ENCODE peak calls at places on chromosomes 4 and X, in eight cellular contexts. V, I, E, B, R, N, W and C are unnamed samples.
A peak's percentile ranks its signal among the peaks of the same experiment; 100 is the strongest.

GRCh38 chr4:106583108-106583507 is 214.5 kb upstream of the GIMD1 start:
- DNase-seq in V (no peak), N (no peak), E (no peak), B (no peak), R (no peak), W (no peak), I (no peak), C (no peak)

GRCh38 chr4:177308842-177309524 is 691 bp upstream of the NEIL3 start:
- DNase-seq in B (no peak), N (no peak), V (no peak), E (no peak), W (no peak), I (no peak), R (no peak), C (peak; percentile 20)

GRCh38 chr4:184168406-184169019 is 49.2 kb downstream of the ENPP6 start:
- DNase-seq in R (no peak), I (peak; percentile 71), N (peak; percentile 69), B (peak; percentile 87), V (peak; percentile 52), E (peak; percentile 76), W (peak; percentile 64), C (peak; percentile 61)

GRCh38 chr4:91256043-91256442 is 1047.7 kb upstream of the GRID2 start:
- DNase-seq in N (no peak), W (no peak), B (no peak), V (peak; percentile 1), E (no peak), R (no peak), I (no peak), C (no peak)

GRCh38 chr4:4666693-4667642 is 125.1 kb upstream of the STX18 start:
- DNase-seq in W (no peak), N (no peak), E (no peak), R (no peak), V (no peak), I (no peak), B (peak; percentile 58), C (no peak)

GRCh38 chr4:157014621-157015591 is 43.3 kb upstream of the PDGFC start:
- DNase-seq in I (no peak), E (no peak), R (no peak), V (peak; percentile 53), W (no peak), N (peak; percentile 10), B (no peak), C (peak; percentile 79)

GRCh38 chr4:93084599-93085305 is 743.8 kb upstream of the ATOH1 start:
- DNase-seq in R (no peak), I (no peak), E (no peak), V (no peak), N (no peak), W (no peak), B (no peak), C (no peak)

GRCh38 chr4:160316036-160316435 is 1213.2 kb downstream of the RAPGEF2 start:
- DNase-seq in B (no peak), W (no peak), R (no peak), E (no peak), V (no peak), N (no peak), I (no peak), C (no peak)

GRCh38 chr4:157751631-157752030 is 421.2 kb downstream of the GASK1B start:
- DNase-seq in E (no peak), R (no peak), I (no peak), N (no peak), W (no peak), V (no peak), B (no peak), C (no peak)

GRCh38 chr4:82463221-82463620 is 32.8 kb downstream of the ENOPH1 start:
- DNase-seq in E (no peak), V (no peak), N (no peak), B (no peak), R (no peak), W (no peak), I (no peak), C (no peak)

GRCh38 chr4:104591505-104591904 is 96.8 kb upstream of the CXXC4 start:
- DNase-seq in V (no peak), R (no peak), W (peak; percentile 45), I (peak; percentile 55), E (peak; percentile 28), N (no peak), B (no peak), C (no peak)

GRCh38 chrX:85026170-85026569 is 22.5 kb downstream of the APOOL start:
- DNase-seq in B (no peak), E (no peak), N (no peak), I (no peak), W (no peak), V (no peak), R (no peak), C (no peak)

GRCh38 chrX:111116666-111117065 is 20.7 kb downstream of the PAK3 start:
- DNase-seq in R (no peak), N (no peak), I (no peak), W (no peak), B (no peak), V (no peak), E (no peak), C (no peak)

GRCh38 chr4:3826247-3827172 is 60.3 kb downstream of the ADRA2C start:
- DNase-seq in B (no peak), R (no peak), E (no peak), V (no peak), N (no peak), I (no peak), W (no peak), C (no peak)

GRCh38 chrX:26822448-26822847 is 606.5 kb downstream of the MAGEB5 start:
- DNase-seq in I (no peak), E (no peak), V (no peak), W (no peak), N (no peak), R (no peak), B (no peak), C (no peak)

GRCh38 chr4:183747931-183748664 is 89.0 kb downstream of the TRAPPC11 start:
- DNase-seq in W (no peak), R (no peak), N (no peak), B (no peak), E (no peak), V (no peak), I (no peak), C (peak; percentile 42)

GRCh38 chr4:137768881-137769280 is 236.6 kb upstream of the PCDH18 start:
- DNase-seq in R (no peak), W (no peak), B (no peak), E (no peak), V (no peak), I (no peak), N (no peak), C (no peak)

GRCh38 chrX:69285881-69286545 is 120.8 kb upstream of the PJA1 start:
- DNase-seq in N (peak; percentile 29), V (peak; percentile 38), W (peak; percentile 49), R (no peak), B (peak; percentile 80), E (peak; percentile 67), I (peak; percentile 55), C (peak; percentile 45)

GRCh38 chrX:69284491-69284890 is 119.2 kb upstream of the PJA1 start:
- DNase-seq in E (no peak), W (no peak), B (no peak), V (no peak), R (no peak), I (no peak), N (no peak), C (no peak)

GRCh38 chrX:69285401-69285871 is 120.2 kb upstream of the PJA1 start:
- DNase-seq in B (peak; percentile 44), E (peak; percentile 51), V (peak; percentile 34), R (no peak), N (no peak), W (peak; percentile 23), I (peak; percentile 53), C (no peak)

GRCh38 chrX:69280956-69281355 is 115.7 kb upstream of the PJA1 start:
- DNase-seq in N (no peak), V (no peak), I (no peak), R (no peak), B (no peak), W (peak; percentile 37), E (no peak), C (no peak)

GRCh38 chrX:69282893-69283690 is 117.8 kb upstream of the PJA1 start:
- DNase-seq in E (no peak), W (no peak), R (no peak), B (no peak), V (no peak), N (no peak), I (no peak), C (no peak)
- TF ChIP-seq CTCF in E (no peak), W (no peak), R (no peak), B (no peak), V (no peak), N (no peak), I (no peak), C (no peak)

DNA sequence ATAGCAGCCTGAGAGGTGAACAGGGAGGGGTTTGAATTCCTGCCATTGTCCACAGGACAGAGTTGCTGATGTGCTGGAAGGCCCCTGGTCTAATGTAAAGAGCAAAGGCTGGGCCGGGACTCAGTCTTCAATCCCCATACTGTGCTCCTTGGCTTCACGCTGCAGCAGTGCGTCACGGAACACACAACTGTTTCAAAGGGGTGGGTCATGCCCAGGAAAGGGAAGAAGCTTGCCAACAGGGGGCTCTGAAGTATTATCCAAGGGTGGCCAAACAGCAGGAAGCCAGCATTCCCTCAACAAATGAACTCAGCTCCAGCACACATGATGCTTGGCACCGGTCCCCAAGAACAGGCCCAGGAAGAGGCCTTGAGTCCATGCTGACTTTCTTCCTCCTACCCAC is 122.5 kb downstream of the NFKB1 start:
- DNase-seq in V (peak; percentile 46), E (no peak), W (no peak), B (no peak), N (no peak), R (no peak), I (no peak), C (peak; percentile 48)
- TF ChIP-seq CTCF in V (peak; percentile 16), E (no peak), W (no peak), B (no peak), N (no peak), R (peak; percentile 10), I (no peak), C (peak; percentile 12)

GRCh38 chr4:108635070-108635655 is 14.8 kb downstream of the RPL34 start:
- DNase-seq in B (no peak), R (no peak), E (no peak), N (no peak), I (no peak), V (peak; percentile 24), W (no peak), C (peak; percentile 55)

GRCh38 chr4:108636246-108636645 is 14.2 kb upstream of the OSTC start:
- DNase-seq in I (no peak), V (no peak), B (no peak), N (no peak), W (no peak), R (no peak), E (no peak), C (no peak)

GRCh38 chr4:108637856-108638255 is 12.5 kb upstream of the OSTC start:
- DNase-seq in I (no peak), B (no peak), E (no peak), N (no peak), W (no peak), R (no peak), V (no peak), C (no peak)
- TF ChIP-seq CTCF in I (no peak), B (no peak), E (no peak), N (no peak), W (no peak), R (no peak), V (no peak), C (peak; percentile 24)

DNA sequence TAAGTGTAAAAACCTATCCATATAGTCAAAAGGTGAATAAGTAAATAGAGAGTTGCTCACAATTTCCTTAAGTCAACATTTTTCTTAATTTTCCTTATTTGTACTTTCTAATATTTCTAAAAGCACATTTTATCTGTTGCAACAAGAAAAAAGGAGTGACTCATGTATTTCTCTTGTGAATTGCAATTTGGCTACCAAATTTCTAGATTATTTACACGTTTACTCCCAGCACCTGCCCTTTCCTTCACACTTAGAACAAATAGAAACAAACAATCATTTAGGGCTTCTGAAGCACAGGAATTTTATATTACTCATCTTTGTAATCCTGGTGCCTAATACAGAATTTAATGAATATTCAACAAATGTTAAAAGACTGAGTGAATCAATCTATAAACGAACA is 22.2 kb downstream of the BTC start:
- DNase-seq in E (no peak), V (peak; percentile 14), B (no peak), N (no peak), R (no peak), I (no peak), W (no peak), C (peak; percentile 3)
- TF ChIP-seq CTCF in E (no peak), V (no peak), B (no peak), N (no peak), R (no peak), I (no peak), W (no peak), C (no peak)